ENCODE peak calls at places on chromosomes 5 and 9, in ten cellular contexts. One of them, this sample, is unnamed.

GRCh38 chr9:12696931-12697622 is 3.9 kb downstream of the TYRP1 start:
- DNase-seq in glomerular endothelial cell: no peak
- DNase-seq in tibial nerve: no peak
- DNase-seq in CD4-positive, alpha-beta memory T cell: no peak
- DNase-seq in GM03348: peak
- DNase-seq in SW480: no peak
- DNase-seq in neuronal stem cell: no peak
- DNase-seq in myocyte: no peak
- DNase-seq in ureter: no peak
- DNase-seq in left colon: no peak
- DNase-seq in this sample: no peak

GRCh38 chr5:125349432-125349831 is 603.0 kb upstream of the ZNF608 start:
- DNase-seq in glomerular endothelial cell: no peak
- DNase-seq in tibial nerve: no peak
- DNase-seq in CD4-positive, alpha-beta memory T cell: no peak
- DNase-seq in GM03348: peak
- DNase-seq in SW480: no peak
- DNase-seq in neuronal stem cell: peak
- DNase-seq in myocyte: peak
- DNase-seq in ureter: no peak
- DNase-seq in left colon: no peak
- DNase-seq in this sample: no peak

GRCh38 chr9:20043035-20043434 is 254.2 kb upstream of the SLC24A2 start:
- DNase-seq in glomerular endothelial cell: no peak
- DNase-seq in tibial nerve: no peak
- DNase-seq in CD4-positive, alpha-beta memory T cell: no peak
- DNase-seq in GM03348: no peak
- DNase-seq in SW480: no peak
- DNase-seq in neuronal stem cell: no peak
- DNase-seq in myocyte: no peak
- DNase-seq in ureter: no peak
- DNase-seq in left colon: no peak
- DNase-seq in this sample: no peak

GRCh38 chr5:154370119-154370518 is 75.7 kb upstream of the SAP30L start:
- DNase-seq in glomerular endothelial cell: no peak
- DNase-seq in tibial nerve: no peak
- DNase-seq in CD4-positive, alpha-beta memory T cell: no peak
- DNase-seq in GM03348: peak
- DNase-seq in SW480: no peak
- DNase-seq in neuronal stem cell: no peak
- DNase-seq in myocyte: peak
- DNase-seq in ureter: no peak
- DNase-seq in left colon: no peak
- DNase-seq in this sample: no peak

GRCh38 chr5:170184007-170184687 is 48.6 kb upstream of the C5orf58 start:
- DNase-seq in glomerular endothelial cell: peak
- DNase-seq in tibial nerve: peak
- DNase-seq in CD4-positive, alpha-beta memory T cell: no peak
- DNase-seq in GM03348: peak
- DNase-seq in SW480: peak
- DNase-seq in neuronal stem cell: peak
- DNase-seq in myocyte: peak
- DNase-seq in ureter: peak
- DNase-seq in left colon: peak
- DNase-seq in this sample: peak

GRCh38 chr9:131616983-131617604 is 71.8 kb downstream of the PRRT1B start:
- DNase-seq in glomerular endothelial cell: no peak
- DNase-seq in tibial nerve: no peak
- DNase-seq in CD4-positive, alpha-beta memory T cell: no peak
- DNase-seq in GM03348: no peak
- DNase-seq in SW480: no peak
- DNase-seq in neuronal stem cell: no peak
- DNase-seq in myocyte: no peak
- DNase-seq in ureter: no peak
- DNase-seq in left colon: no peak
- DNase-seq in this sample: no peak

GRCh38 chr5:167849874-167850273 is 441.6 kb upstream of the WWC1 start:
- DNase-seq in glomerular endothelial cell: no peak
- DNase-seq in tibial nerve: no peak
- DNase-seq in CD4-positive, alpha-beta memory T cell: no peak
- DNase-seq in GM03348: no peak
- DNase-seq in SW480: no peak
- DNase-seq in neuronal stem cell: no peak
- DNase-seq in myocyte: no peak
- DNase-seq in ureter: no peak
- DNase-seq in left colon: no peak
- DNase-seq in this sample: no peak

GRCh38 chr5:176806137-176806536 is 4.2 kb upstream of the UNC5A start:
- DNase-seq in glomerular endothelial cell: no peak
- DNase-seq in tibial nerve: no peak
- DNase-seq in CD4-positive, alpha-beta memory T cell: no peak
- DNase-seq in GM03348: no peak
- DNase-seq in SW480: peak
- DNase-seq in neuronal stem cell: no peak
- DNase-seq in myocyte: peak
- DNase-seq in ureter: no peak
- DNase-seq in left colon: no peak
- DNase-seq in this sample: no peak

GRCh38 chr9:89234636-89235035 is 56.0 kb upstream of the SHC3 start:
- DNase-seq in glomerular endothelial cell: no peak
- DNase-seq in tibial nerve: no peak
- DNase-seq in CD4-positive, alpha-beta memory T cell: no peak
- DNase-seq in GM03348: no peak
- DNase-seq in SW480: no peak
- DNase-seq in neuronal stem cell: no peak
- DNase-seq in myocyte: no peak
- DNase-seq in ureter: no peak
- DNase-seq in left colon: peak
- DNase-seq in this sample: no peak

This sample was measured in COLO829.